ENCODE peak calls at places on chromosomes 11 and 22, in nine cellular contexts. T is CD4-positive, alpha-beta T cell; J is fibroblast of pulmonary artery; W is neural progenitor cell; Q is cardiac muscle cell; R is tibial nerve; H is right atrium auricular region; L is sigmoid colon; X is astrocyte of the spinal cord. S is an unnamed sample.

GRCh38 chr11:116112031-116112935 is 608.1 kb upstream of the CADM1 start:
- DNase-seq in T (no peak), J (no peak), W (no peak), Q (no peak), R (no peak), H (no peak), L (no peak), X (no peak), S (peak)

GRCh38 chr22:22519591-22519990 is 479 bp downstream of the ZNF280A start:
- DNase-seq in T (no peak), J (no peak), W (peak), Q (no peak), R (no peak), H (no peak), L (no peak), X (no peak), S (peak)

GRCh38 chr22:49576241-49577141 is 251.2 kb downstream of the BRD1 start:
- DNase-seq in T (no peak), J (no peak), W (no peak), Q (no peak), R (no peak), H (no peak), L (peak), X (no peak), S (peak)

GRCh38 chr22:21073023-21073422 is 27.3 kb downstream of the LRRC74B start:
- DNase-seq in T (no peak), J (no peak), W (no peak), Q (no peak), R (no peak), H (no peak), L (no peak), X (no peak), S (no peak)

GRCh38 chr22:46162285-46162684 is 12.0 kb downstream of the PPARA start:
- DNase-seq in T (no peak), J (no peak), W (no peak), Q (no peak), R (no peak), H (no peak), L (no peak), X (no peak), S (no peak)

GRCh38 chr11:130916910-130917309 is 631 bp upstream of the SNX19 start:
- DNase-seq in T (no peak), J (no peak), W (no peak), Q (no peak), R (no peak), H (no peak), L (no peak), X (no peak), S (no peak)

GRCh38 chr11:43866520-43866919 is 14.1 kb upstream of the ALKBH3 start:
- DNase-seq in T (no peak), J (peak), W (no peak), Q (no peak), R (no peak), H (no peak), L (no peak), X (no peak), S (no peak)

GRCh38 chr22:38923463-38924196 is 33.8 kb upstream of the APOBEC3A start:
- DNase-seq in T (no peak), J (peak), W (peak), Q (peak), R (peak), H (peak), L (peak), X (peak), S (peak)

GRCh38 chr22:50524664-50525103 is 714 bp downstream of the SCO2 start:
- DNase-seq in T (no peak), J (no peak), W (no peak), Q (no peak), R (no peak), H (no peak), L (no peak), X (peak), S (no peak)

DNA sequence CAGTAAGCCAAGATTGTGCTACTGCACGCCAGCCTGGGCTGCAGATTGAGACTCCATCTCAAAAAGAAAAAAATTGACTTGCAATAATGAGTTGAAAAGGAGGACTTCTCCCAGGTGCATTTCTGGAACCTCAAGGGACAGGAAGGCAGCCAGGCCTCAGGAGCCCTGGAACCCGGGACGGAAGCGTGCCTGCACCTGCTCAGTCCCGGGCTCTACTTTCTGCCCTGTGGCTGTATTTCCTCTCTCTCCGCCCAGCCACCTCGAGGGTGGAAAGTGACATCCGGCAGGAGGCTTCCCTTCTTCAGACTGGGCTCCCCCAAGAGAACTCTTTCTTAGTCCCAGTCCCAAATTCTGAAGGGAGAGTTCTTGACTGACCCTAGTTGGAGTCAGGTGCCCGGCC is 20.2 kb upstream of the GAL start:
- DNase-seq in T (no peak), J (no peak), W (no peak), Q (no peak), R (no peak), H (no peak), L (peak), X (no peak), S (no peak)
- TF ChIP-seq CTCF in T (no peak), J (no peak), W (no peak), Q (no peak), R (no peak), H (no peak), L (no peak), X (no peak), S (no peak)

DNA sequence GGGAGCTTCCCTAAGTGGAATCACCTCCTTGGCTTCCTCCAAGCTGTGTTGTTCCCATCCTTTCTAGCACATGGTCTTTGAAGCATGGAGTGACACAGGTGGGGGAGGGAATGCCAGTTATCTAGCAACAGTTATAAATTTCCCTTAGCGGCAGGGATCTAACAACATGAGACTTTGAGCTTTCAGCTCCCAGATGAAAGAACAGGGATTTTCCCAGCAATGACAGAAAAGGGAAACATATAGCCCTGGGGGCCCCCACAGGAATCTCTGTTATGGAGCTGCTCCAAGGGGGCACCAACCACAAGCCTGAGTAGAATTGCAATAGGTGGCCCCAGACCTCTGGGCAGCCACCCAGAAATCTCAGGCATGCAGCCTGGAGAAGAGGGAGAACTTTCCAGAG is 163.0 kb downstream of the GRIK4 start:
- DNase-seq in T (no peak), J (peak), W (no peak), Q (no peak), R (no peak), H (no peak), L (no peak), X (peak), S (no peak)
- TF ChIP-seq CTCF in T (no peak), J (no peak), W (no peak), Q (no peak), R (no peak), H (no peak), L (no peak), X (no peak), S (no peak)

GRCh38 chr11:102936864-102937509 is 18.5 kb downstream of the MMP13 start:
- DNase-seq in T (no peak), J (no peak), W (no peak), Q (no peak), R (no peak), H (no peak), L (no peak), X (no peak), S (no peak)

GRCh38 chr11:102935514-102935913 is 20.0 kb downstream of the MMP13 start:
- DNase-seq in T (no peak), J (no peak), W (no peak), Q (no peak), R (no peak), H (no peak), L (no peak), X (no peak), S (no peak)

GRCh38 chr11:102946237-102946636 is 9.3 kb downstream of the MMP13 start:
- DNase-seq in T (no peak), J (no peak), W (no peak), Q (no peak), R (no peak), H (no peak), L (no peak), X (no peak), S (no peak)

DNA sequence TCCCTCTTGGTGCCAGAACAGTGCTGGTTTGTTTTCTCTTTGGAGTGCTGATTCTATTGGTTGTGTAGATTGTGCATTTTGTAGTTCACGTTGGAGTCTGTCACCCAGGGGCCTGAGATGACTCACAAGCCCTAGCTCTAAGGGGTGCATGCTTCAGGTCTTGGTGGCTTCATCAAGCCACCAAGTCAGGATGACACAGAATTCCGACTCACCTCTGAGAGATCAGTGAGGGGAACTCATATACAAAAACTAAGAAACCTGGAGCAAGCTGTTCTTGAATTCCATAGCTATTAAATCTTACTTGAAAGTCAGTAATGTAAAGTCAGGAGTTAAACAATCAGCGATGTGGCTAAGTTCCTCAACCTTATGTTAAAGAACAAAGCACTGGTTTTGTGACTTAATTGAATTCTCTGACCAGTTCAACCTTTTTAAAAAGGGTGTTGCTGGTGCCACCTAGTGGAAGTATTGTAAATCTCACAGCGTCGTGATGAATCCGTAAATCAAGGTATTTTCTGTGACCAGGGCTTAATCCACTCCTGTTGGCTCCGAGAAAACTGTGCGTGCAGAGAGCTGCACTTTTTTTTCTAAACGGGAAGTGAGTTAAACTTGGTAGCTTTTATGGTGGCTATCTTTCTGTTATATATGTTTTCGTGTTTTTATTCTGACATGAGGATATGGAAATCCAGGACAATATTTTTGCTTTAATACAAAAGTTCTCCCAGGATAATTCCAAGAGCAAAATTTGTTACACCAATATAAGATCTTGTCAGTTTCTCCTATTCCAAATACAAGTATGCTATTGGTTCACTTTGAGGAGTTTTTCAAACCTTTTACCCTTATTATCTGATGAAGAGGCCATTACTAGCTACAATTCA is 14.6 kb downstream of the MMP13 start:
- DNase-seq in T (no peak), J (peak), W (peak), Q (peak), R (no peak), H (no peak), L (no peak), X (peak), S (no peak)
- TF ChIP-seq CTCF in T (peak), J (peak), W (peak), Q (peak), R (peak), H (peak), L (peak), X (peak), S (peak)

DNA sequence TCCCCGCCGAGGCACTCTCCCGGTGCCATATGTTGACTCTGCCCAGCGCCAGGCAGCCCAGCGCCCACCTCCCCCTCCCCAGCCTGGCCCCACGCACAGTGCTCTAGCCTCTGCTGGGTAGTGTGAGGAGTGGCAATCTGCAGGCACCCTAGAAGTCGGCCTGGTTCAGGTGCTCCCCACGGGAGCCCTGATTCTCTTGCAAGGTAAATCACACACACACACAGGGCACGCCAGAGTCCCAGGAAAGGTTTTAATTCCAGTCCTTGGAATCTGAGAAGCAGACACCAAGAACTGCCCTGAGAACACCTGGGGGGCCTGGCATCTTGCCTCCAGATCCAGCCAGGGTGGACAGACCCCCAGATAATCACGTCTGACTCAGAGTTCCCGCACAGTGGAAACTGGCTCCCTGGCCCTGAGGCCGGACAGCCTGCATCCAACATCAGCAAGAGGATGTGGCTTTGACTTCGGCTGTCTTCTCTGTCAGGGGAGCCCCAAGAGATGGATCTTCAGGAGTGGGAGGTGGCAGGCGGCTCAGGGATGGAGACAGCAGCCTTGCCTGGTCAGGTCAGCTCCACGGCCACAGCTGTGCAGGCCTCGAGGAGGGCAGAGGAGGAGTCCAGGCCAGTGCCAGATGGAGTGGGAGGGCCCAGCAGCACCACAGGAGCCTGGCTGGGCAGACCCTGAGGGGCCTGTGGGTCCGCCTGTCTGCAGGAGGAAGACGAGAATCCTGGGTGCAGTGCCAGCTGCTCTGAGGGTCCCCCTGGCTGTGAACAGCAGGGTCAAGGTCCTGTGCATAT is 1.1 kb upstream of the RIN1 start:
- DNase-seq in T (no peak), J (no peak), W (no peak), Q (no peak), R (no peak), H (no peak), L (peak), X (peak), S (peak)
- TF ChIP-seq CTCF in T (no peak), J (no peak), W (no peak), Q (no peak), R (no peak), H (no peak), L (no peak), X (no peak), S (peak)

DNA sequence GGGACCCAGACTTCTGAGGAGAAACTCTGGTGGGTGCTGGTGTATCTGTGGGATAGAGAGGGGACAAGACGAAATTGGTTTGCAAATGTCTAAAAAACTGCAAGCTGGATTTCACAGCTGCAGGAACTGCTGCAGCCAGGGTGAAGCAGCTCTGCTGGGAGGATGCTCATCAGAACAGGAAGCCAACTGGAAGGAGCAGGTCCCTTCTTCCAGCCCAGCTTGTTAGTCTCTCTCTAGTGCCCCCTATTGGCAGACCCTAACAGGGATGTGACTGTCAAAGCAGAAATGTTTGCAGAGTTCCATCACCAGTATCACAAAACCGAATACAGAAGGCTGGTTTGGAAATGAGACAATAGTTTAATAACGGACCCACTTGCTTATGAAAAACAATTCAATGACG is 74.8 kb upstream of the SLC22A12 start:
- DNase-seq in T (no peak), J (no peak), W (no peak), Q (no peak), R (no peak), H (no peak), L (no peak), X (no peak), S (no peak)
- TF ChIP-seq CTCF in T (no peak), J (no peak), W (peak), Q (no peak), R (no peak), H (no peak), L (no peak), X (peak), S (peak)

GRCh38 chr11:92211576-92212167 is 12.9 kb upstream of the FAT3 start:
- DNase-seq in T (no peak), J (peak), W (peak), Q (peak), R (no peak), H (no peak), L (no peak), X (peak), S (no peak)
- TF ChIP-seq CTCF in T (no peak), J (peak), W (peak), Q (peak), R (peak), H (peak), L (peak), X (peak), S (peak)

DNA sequence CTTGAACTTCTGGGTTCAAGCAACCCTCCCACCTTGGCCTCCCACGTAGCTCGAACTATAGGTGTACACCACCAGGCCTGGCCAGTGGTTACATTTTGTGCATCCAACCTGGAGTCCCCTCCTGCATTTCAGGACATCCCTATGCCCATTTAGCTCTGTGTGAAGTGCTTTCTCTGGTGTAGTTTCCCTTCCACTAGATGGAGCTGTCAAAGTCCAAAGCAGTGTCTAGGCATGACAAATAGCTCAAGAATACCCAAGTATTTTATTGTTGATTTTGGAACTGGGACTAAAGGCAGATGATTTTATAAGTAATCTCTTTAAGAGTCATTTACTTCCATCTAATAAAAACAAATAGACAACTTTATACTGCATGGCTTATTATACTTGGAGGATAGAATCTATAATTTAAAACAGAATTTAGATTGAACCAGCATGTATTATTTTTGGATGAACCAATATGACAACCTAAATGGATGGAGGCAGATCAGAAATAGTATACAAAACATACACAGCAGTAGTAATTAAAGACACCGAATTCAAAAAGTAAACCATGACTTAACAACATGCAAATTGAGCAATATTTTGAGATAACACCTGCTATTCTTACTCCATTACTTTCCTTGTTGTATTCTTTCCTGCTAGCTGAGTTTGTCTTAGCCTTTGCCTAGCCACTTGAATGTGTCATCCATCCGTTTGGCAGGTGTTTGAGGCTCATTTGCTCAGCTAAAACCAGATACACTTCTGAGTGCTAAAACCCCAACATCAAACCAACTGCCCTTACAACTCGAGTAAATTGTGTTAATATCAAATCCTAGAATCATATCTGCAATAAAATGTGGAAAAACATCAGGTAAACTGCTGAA is 37.7 kb downstream of the EIF4ENIF1 start:
- DNase-seq in T (no peak), J (peak), W (peak), Q (peak), R (no peak), H (no peak), L (no peak), X (peak), S (no peak)
- TF ChIP-seq CTCF in T (peak), J (peak), W (peak), Q (peak), R (no peak), H (no peak), L (no peak), X (peak), S (peak)

DNA sequence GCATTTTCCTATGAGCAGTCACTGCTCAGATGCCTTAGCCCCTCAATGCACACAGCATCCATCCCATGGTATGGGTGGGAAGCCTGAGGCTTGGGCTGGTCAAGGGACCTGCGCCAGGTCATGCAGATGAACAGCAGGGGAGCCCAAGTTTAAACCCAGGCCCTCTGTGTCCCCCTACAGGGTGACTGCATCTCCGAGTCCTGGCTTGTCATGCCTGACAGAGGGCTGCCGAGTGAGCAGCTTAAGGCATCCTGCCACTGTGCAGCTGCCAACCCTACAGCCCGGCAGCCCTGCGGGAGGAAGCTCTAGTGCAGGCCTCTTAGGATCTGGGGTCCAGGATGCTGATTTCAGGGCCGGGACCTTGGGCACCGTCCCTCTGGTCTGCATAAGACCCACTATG is 10.0 kb downstream of the IL2RB start:
- DNase-seq in T (no peak), J (no peak), W (no peak), Q (no peak), R (no peak), H (no peak), L (no peak), X (no peak), S (no peak)
- TF ChIP-seq CTCF in T (no peak), J (no peak), W (no peak), Q (no peak), R (no peak), H (no peak), L (no peak), X (no peak), S (no peak)

DNA sequence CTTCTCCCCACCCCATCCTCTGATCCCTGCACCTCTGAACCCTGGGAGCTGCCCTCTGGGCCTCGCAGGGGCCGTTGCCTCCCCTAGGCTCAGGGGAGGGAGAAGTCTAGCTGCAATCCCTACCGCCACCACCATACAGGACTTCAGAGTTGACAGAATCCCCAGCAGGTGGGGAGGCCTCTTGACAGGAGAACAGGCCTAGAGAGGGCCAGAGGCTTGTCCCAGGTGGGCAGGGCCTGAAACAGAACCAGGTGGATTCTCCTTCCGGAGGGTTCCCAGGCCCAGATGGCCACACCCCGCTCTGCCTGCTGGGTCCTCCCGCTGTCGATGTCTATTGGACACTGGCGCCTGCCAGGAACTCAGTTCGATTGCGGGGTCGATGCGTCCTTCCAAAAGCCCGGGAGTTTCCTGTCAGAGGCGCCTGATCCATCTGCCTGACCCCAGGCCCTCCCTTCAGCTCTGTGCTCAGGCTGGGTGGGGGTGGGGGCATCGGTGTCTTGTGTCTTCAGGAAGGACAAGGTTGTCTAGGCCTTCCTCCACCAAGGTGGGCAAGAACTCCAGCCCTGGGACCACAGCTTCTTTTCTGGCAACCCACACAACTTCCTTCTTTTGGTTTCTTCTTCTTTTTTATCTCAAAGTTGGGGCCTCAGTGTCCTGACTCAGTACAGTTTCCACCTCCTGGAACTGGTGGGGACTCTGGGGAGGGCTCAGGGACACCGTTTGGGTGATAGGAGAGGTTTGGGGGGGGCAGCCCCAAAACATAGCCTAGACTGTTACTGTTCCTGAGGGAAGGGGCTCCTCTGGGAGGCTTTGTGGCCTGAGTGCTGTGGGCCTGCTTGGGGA is 6.4 kb downstream of the STARD10 start:
- DNase-seq in T (no peak), J (no peak), W (peak), Q (peak), R (no peak), H (no peak), L (no peak), X (no peak), S (no peak)
- TF ChIP-seq CTCF in T (no peak), J (no peak), W (peak), Q (no peak), R (peak), H (no peak), L (no peak), X (no peak), S (no peak)

S was measured in osteocyte.